ENCODE peak calls at places on chromosomes 12 and 14, in six cellular contexts. B is IMR-90; F is heart right ventricle; R is fibroblast of lung; N is stomach; P is CD4-positive, alpha-beta T cell. J is an unnamed sample.

GRCh38 chr12:132606927-132607326 is 3.5 kb downstream of the LRCOL1 start:
- DNase-seq in B (no peak), F (no peak), R (no peak), N (no peak), P (no peak), J (no peak)

GRCh38 chr12:124487065-124487833 is 80.2 kb downstream of the NCOR2 start:
- DNase-seq in B (no peak), F (peak; percentile 59), R (no peak), N (no peak), P (no peak), J (no peak)

GRCh38 chr14:33709711-33710110 is 241.2 kb downstream of the EGLN3 start:
- DNase-seq in B (no peak), F (no peak), R (no peak), N (no peak), P (no peak), J (no peak)

GRCh38 chr14:104335611-104336010 is 197.2 kb downstream of the KIF26A start:
- DNase-seq in B (no peak), F (no peak), R (no peak), N (peak; percentile 20), P (no peak), J (no peak)

GRCh38 chr14:89288114-89288513 is 128.9 kb downstream of the FOXN3 start:
- DNase-seq in B (no peak), F (no peak), R (no peak), N (no peak), P (no peak), J (no peak)

GRCh38 chr12:123712780-123713319 is 697 bp downstream of the ATP6V0A2 start:
- DNase-seq in B (no peak), F (no peak), R (no peak), N (no peak), P (no peak), J (no peak)

GRCh38 chr14:22797017-22797917 is 18.0 kb downstream of the SLC7A7 start:
- DNase-seq in B (no peak), F (no peak), R (no peak), N (no peak), P (no peak), J (no peak)

GRCh38 chr12:12474931-12475485 is 87.7 kb downstream of the DUSP16 start:
- DNase-seq in B (peak; percentile 43), F (peak; percentile 17), R (peak; percentile 32), N (no peak), P (peak; percentile 49), J (no peak)

GRCh38 chr14:69270795-69271708 is 11.1 kb downstream of the GALNT16 start:
- DNase-seq in B (peak; percentile 37), F (peak; percentile 30), R (peak; percentile 62), N (no peak), P (no peak), J (no peak)

GRCh38 chr12:87381747-87382146 is 647.5 kb downstream of the C12orf50 start:
- DNase-seq in B (no peak), F (no peak), R (no peak), N (no peak), P (no peak), J (no peak)

GRCh38 chr12:120144215-120144614 is 27.7 kb upstream of the RAB35 start:
- DNase-seq in B (no peak), F (no peak), R (no peak), N (no peak), P (no peak), J (no peak)

GRCh38 chr12:57462307-57463253 is 3.0 kb downstream of the GLI1 start:
- DNase-seq in B (peak; percentile 82), F (peak; percentile 87), R (peak; percentile 83), N (peak; percentile 87), P (peak; percentile 83), J (peak; percentile 92)

GRCh38 chr12:54413284-54414190 is 5.5 kb downstream of the ITGA5 start:
- DNase-seq in B (no peak), F (peak; percentile 60), R (peak; percentile 37), N (peak; percentile 37), P (peak; percentile 82), J (no peak)

GRCh38 chr12:98845957-98846356 is 200.9 kb downstream of the APAF1 start:
- DNase-seq in B (no peak), F (no peak), R (peak; percentile 40), N (no peak), P (no peak), J (no peak)

GRCh38 chr12:113766880-113767878 is 198.9 kb downstream of the RBM19 start:
- DNase-seq in B (peak; percentile 78), F (no peak), R (peak; percentile 93), N (no peak), P (no peak), J (peak; percentile 61)

GRCh38 chr12:119659289-119659897 is 8.5 kb upstream of the PRKAB1 start:
- DNase-seq in B (peak; percentile 24), F (no peak), R (no peak), N (no peak), P (peak; percentile 27), J (no peak)

GRCh38 chr14:39369029-39369428 is 63.2 kb downstream of the FBXO33 start:
- DNase-seq in B (no peak), F (no peak), R (no peak), N (no peak), P (no peak), J (no peak)

GRCh38 chr12:1859643-1860042 is 39.3 kb downstream of the LRTM2 start:
- DNase-seq in B (peak; percentile 40), F (no peak), R (peak; percentile 16), N (no peak), P (no peak), J (no peak)

GRCh38 chr12:15289192-15289591 is 33.1 kb upstream of the PTPRO start:
- DNase-seq in B (no peak), F (no peak), R (peak; percentile 34), N (no peak), P (no peak), J (no peak)

GRCh38 chr12:7075518-7075917 is 15.0 kb downstream of the C1S start:
- DNase-seq in B (no peak), F (no peak), R (no peak), N (no peak), P (no peak), J (no peak)

GRCh38 chr12:54993181-54993835 is 8.7 kb upstream of the TESPA1 start:
- DNase-seq in B (peak; percentile 60), F (peak; percentile 44), R (peak; percentile 57), N (peak; percentile 42), P (peak; percentile 45), J (peak; percentile 14)

GRCh38 chr14:83485591-83485990 is 1951.9 kb upstream of the SEL1L start:
- DNase-seq in B (peak; percentile 44), F (no peak), R (no peak), N (no peak), P (no peak), J (no peak)

GRCh38 chr12:76591461-76591860 is 31.9 kb upstream of the OSBPL8 start:
- DNase-seq in B (peak; percentile 48), F (no peak), R (peak; percentile 88), N (no peak), P (no peak), J (no peak)

GRCh38 chr14:68139466-68140110 is 320.0 kb downstream of the RAD51B start:
- DNase-seq in B (no peak), F (no peak), R (no peak), N (no peak), P (no peak), J (no peak)
- TF ChIP-seq CTCF in B (no peak), F (no peak), R (no peak), N (no peak), P (no peak), J (no peak)

GRCh38 chr12:82970614-82971013 is 283.9 kb downstream of the TMTC2 start:
- DNase-seq in B (no peak), F (no peak), R (no peak), N (no peak), P (no peak), J (no peak)

GRCh38 chr12:82968644-82969339 is 282.1 kb downstream of the TMTC2 start:
- DNase-seq in B (no peak), F (no peak), R (no peak), N (no peak), P (no peak), J (no peak)

GRCh38 chr12:82973601-82974000 is 286.9 kb downstream of the TMTC2 start:
- DNase-seq in B (no peak), F (no peak), R (no peak), N (no peak), P (no peak), J (no peak)

DNA sequence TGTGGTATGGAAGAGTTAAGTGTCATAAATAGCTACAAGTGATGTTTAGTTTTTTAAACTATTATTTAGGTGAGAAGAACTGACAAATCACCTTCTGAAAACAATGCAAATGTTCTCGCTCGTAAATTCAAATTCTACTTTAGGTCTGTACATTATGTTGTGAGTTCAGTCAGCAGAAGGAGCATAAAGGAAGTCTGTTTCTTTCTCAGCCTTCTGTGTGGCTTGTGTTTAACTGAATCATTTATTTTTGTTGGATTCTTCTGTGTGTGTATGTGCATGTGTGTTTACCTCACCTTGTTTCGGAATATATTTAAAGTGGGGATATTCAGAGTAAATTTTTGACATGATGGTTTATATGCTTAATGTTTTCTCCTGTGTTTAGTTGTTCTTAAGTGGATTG is 285.9 kb downstream of the TMTC2 start:
- DNase-seq in B (no peak), F (no peak), R (no peak), N (no peak), P (no peak), J (no peak)
- H3K27ac ChIP-seq in B (no peak overlapping the region), F (no peak overlapping the region), R (no peak overlapping the region), N (no peak overlapping the region), P (no peak overlapping the region), J (no peak overlapping the region)

DNA sequence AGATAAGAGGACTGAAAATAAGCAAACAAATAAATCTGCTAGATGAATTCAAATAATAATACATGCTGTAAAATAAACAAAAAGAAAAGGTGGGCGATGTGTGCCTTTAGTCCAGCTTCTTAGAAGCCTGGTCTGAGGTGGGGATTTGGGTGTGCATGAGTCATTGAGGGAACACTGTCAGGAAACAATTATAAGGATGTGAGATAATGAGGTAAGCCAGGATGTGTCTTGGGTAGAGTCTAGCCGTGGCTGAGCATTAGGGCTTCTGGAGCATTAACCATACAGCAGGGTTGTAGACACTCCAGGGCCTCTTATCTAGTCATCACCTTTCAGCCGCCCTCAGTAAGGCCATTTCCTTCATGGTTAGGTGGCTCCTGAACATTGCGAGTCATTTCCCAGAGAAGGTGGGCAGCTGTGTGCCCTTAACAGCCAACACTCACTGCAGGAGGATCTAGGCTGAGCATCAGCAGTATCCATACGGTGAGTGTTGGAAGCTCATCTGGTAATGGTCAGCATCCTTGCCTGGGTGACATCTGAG is 405.6 kb downstream of the GLT1D1 start:
- DNase-seq in B (no peak), F (no peak), R (peak; percentile 30), N (no peak), P (no peak), J (no peak)
- TF ChIP-seq CTCF in B (no peak), F (no peak), R (no peak), N (no peak), P (no peak), J (no peak)

GRCh38 chr12:94998322-94998721 is 5.2 kb downstream of the NDUFA12 start:
- DNase-seq in B (no peak), F (no peak), R (peak; percentile 38), N (no peak), P (no peak), J (no peak)

GRCh38 chr12:94990222-94990621 is 13.3 kb downstream of the NDUFA12 start:
- DNase-seq in B (no peak), F (no peak), R (no peak), N (no peak), P (no peak), J (no peak)

GRCh38 chr12:94997726-94998125 is 5.8 kb downstream of the NDUFA12 start:
- DNase-seq in B (no peak), F (no peak), R (no peak), N (no peak), P (no peak), J (no peak)

GRCh38 chr12:94997061-94997460 is 6.4 kb downstream of the NDUFA12 start:
- DNase-seq in B (no peak), F (no peak), R (no peak), N (no peak), P (no peak), J (no peak)

GRCh38 chr12:94994312-94994711 is 9.2 kb downstream of the NDUFA12 start:
- DNase-seq in B (peak; percentile 68), F (no peak), R (peak; percentile 85), N (no peak), P (no peak), J (peak; percentile 63)
- H3K27ac ChIP-seq in B (no peak overlapping the region), F (no peak overlapping the region), R (no peak overlapping the region), N (no peak overlapping the region), P (no peak overlapping the region), J (peak overlapping the region; percentile 55)

J was measured in foreskin keratinocyte.